ENCODE peak calls at places on chromosome 5, in four cellular contexts. K is GM23338; S is HL-60; O is activated CD8-positive, alpha-beta T cell treated with anti-CD3 and anti-CD28 coated beads for 36 hours. B is an unnamed sample.
A peak's percentile ranks its signal among the peaks of the same experiment; 100 is the strongest.

GRCh38 chr5:132557425-132557805 is 638 bp downstream of the RAD50 start:
- DNase-seq in S (peak; percentile 6), O (peak; percentile 43), K (peak; percentile 69), B (peak; percentile 42)

GRCh38 chr5:76709762-76710161 is 6.2 kb upstream of the F2R start:
- DNase-seq in S (no peak), O (no peak), K (no peak), B (no peak)

GRCh38 chr5:33369470-33370134 is 71.2 kb upstream of the TARS1 start:
- DNase-seq in O (no peak), K (no peak), S (no peak), B (no peak)

GRCh38 chr5:74013222-74013621 is 387.2 kb downstream of the ARHGEF28 start:
- DNase-seq in K (no peak), S (no peak), O (no peak), B (no peak)

GRCh38 chr5:14006823-14007510 is 62.5 kb upstream of the DNAH5 start:
- DNase-seq in O (no peak), S (no peak), K (no peak), B (no peak)

GRCh38 chr5:36944024-36944423 is 67.5 kb downstream of the NIPBL start:
- DNase-seq in S (no peak), K (no peak), O (no peak), B (no peak)

GRCh38 chr5:73443725-73444498 is 4.7 kb downstream of the FOXD1 start:
- DNase-seq in O (no peak), K (peak; percentile 95), S (no peak), B (no peak)

GRCh38 chr5:1760656-1761452 is 38.8 kb downstream of the MRPL36 start:
- DNase-seq in S (no peak), K (no peak), O (no peak), B (no peak)

GRCh38 chr5:56900858-56901578 is 8.4 kb upstream of the SETD9 start:
- DNase-seq in O (peak; percentile 35), S (no peak), K (peak; percentile 63), B (peak; percentile 40)

GRCh38 chr5:169574147-169574646 is 9.4 kb upstream of the SPDL1 start:
- DNase-seq in S (no peak), O (no peak), K (no peak), B (no peak)

GRCh38 chr5:89729623-89730390 is 679.7 kb downstream of the CETN3 start:
- DNase-seq in S (no peak), K (no peak), O (no peak), B (no peak)

GRCh38 chr5:140220032-140220697 is 45.2 kb downstream of the CYSTM1 start:
- DNase-seq in O (no peak), K (no peak), S (no peak), B (no peak)

GRCh38 chr5:141782991-141783598 is 95.1 kb downstream of the PCDH1 start:
- DNase-seq in S (no peak), K (no peak), O (no peak), B (no peak)

GRCh38 chr5:135332519-135333150 is 66.4 kb downstream of the MACROH2A1 start:
- DNase-seq in S (no peak), K (peak; percentile 86), O (no peak), B (peak; percentile 75)

GRCh38 chr5:179459771-179460170 is 90.6 kb upstream of the RUFY1 start:
- DNase-seq in K (no peak), O (no peak), S (no peak), B (no peak)

GRCh38 chr5:171984748-171985419 is 21.6 kb downstream of the FBXW11 start:
- DNase-seq in K (no peak), S (no peak), O (peak; percentile 67), B (no peak)

GRCh38 chr5:1006656-1007071 is 1.9 kb upstream of the NKD2 start:
- DNase-seq in S (no peak), O (no peak), K (no peak), B (peak; percentile 45)

GRCh38 chr5:73256462-73257260 is 83.7 kb downstream of the TMEM174 start:
- DNase-seq in O (no peak), K (no peak), S (no peak), B (no peak)

GRCh38 chr5:45376463-45376862 is 319.7 kb downstream of the HCN1 start:
- DNase-seq in K (no peak), O (no peak), S (no peak), B (no peak)

GRCh38 chr5:44935262-44935661 is 126.5 kb downstream of the MRPS30 start:
- DNase-seq in O (no peak), S (no peak), K (peak; percentile 91), B (no peak)

GRCh38 chr5:59485629-59486439 is 407.7 kb downstream of the PDE4D start:
- DNase-seq in S (no peak), O (no peak), K (no peak), B (no peak)

GRCh38 chr5:119255571-119256356 is 100.1 kb upstream of the TNFAIP8 start:
- DNase-seq in S (no peak), O (peak; percentile 30), K (peak; percentile 90), B (peak; percentile 13)

GRCh38 chr5:36690041-36690941 is 83.9 kb downstream of the SLC1A3 start:
- DNase-seq in S (peak; percentile 68), K (peak; percentile 96), O (peak; percentile 79), B (peak; percentile 92)

GRCh38 chr5:154236459-154237375 is 46.2 kb downstream of the GALNT10 start:
- DNase-seq in S (no peak), O (peak; percentile 40), K (peak; percentile 19), B (peak; percentile 23)

GRCh38 chr5:147400076-147400809 is 109.6 kb downstream of the DPYSL3 start:
- DNase-seq in S (no peak), K (no peak), O (no peak), B (no peak)

GRCh38 chr5:172788771-172789686 is 18.0 kb upstream of the DUSP1 start:
- DNase-seq in S (no peak), K (no peak), O (no peak), B (no peak)

GRCh38 chr5:122129332-122129731 is at the start of gene ZNF474:
- DNase-seq in S (no peak), O (no peak), K (peak; percentile 94), B (no peak)

GRCh38 chr5:71830626-71831539 is 111.8 kb downstream of the CARTPT start:
- DNase-seq in K (peak; percentile 32), S (no peak), O (no peak), B (no peak)

GRCh38 chr5:41115281-41115680 is 44.1 kb upstream of the MROH2B start:
- DNase-seq in O (no peak), S (no peak), K (peak; percentile 2), B (no peak)

GRCh38 chr5:64229163-64229774 is 63.6 kb downstream of the RNF180 start:
- DNase-seq in O (no peak), K (peak; percentile 77), S (no peak), B (peak; percentile 69)
- TF ChIP-seq CTCF in O (peak; percentile 77), K (peak; percentile 86), S (no peak), B (peak; percentile 27)

GRCh38 chr5:150640311-150641005 is at the start of gene SYNPO:
- DNase-seq in K (no peak), S (peak; percentile 24), O (no peak), B (no peak)
- TF ChIP-seq CTCF in K (no peak), S (no peak), O (no peak), B (no peak)

DNA sequence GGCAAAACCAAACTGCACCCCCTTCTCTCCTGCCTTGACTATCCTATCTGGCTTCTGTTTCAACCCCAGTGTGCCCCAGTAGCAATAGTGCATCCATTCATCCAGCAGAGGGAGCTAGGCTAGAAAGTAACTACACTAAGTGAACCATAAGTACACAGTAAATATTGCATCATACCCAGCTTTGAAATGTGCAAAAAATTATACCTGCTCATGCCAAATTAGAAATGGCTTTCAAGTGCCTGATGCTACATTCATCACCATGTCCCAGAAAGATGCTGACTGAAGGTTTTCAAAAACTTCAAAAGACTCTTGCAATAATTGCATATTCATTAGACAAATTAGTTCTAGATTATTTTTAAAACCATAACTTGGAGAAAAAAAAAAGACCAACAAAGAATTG is 153.5 kb downstream of the PRELID2 start:
- DNase-seq in O (peak; percentile 63), K (peak; percentile 79), S (peak; percentile 50), B (peak; percentile 49)
- TF ChIP-seq CTCF in O (peak; percentile 56), K (peak; percentile 90), S (peak; percentile 76), B (peak; percentile 61)

GRCh38 chr5:145680169-145680568 is 155.0 kb downstream of the PRELID2 start:
- DNase-seq in S (no peak), K (peak; percentile 72), O (no peak), B (no peak)
- TF ChIP-seq CTCF in S (peak; percentile 19), K (peak; percentile 69), O (no peak), B (no peak)

GRCh38 chr5:103487253-103487652 is 75.3 kb downstream of the NUDT12 start:
- DNase-seq in K (no peak), S (no peak), O (no peak), B (no peak)
- TF ChIP-seq CTCF in K (no peak), S (no peak), O (no peak), B (no peak)

GRCh38 chr5:58481828-58482227 is 9.4 kb upstream of the GAPT start:
- DNase-seq in K (no peak), O (no peak), S (no peak), B (no peak)

GRCh38 chr5:58475404-58475803 is 15.5 kb upstream of the PLK2 start:
- DNase-seq in O (no peak), K (no peak), S (no peak), B (no peak)

GRCh38 chr5:58482536-58482935 is 8.7 kb upstream of the GAPT start:
- DNase-seq in S (no peak), K (no peak), O (no peak), B (no peak)

GRCh38 chr5:58481066-58481676 is 10.1 kb upstream of the GAPT start:
- DNase-seq in S (no peak), K (no peak), O (no peak), B (no peak)

DNA sequence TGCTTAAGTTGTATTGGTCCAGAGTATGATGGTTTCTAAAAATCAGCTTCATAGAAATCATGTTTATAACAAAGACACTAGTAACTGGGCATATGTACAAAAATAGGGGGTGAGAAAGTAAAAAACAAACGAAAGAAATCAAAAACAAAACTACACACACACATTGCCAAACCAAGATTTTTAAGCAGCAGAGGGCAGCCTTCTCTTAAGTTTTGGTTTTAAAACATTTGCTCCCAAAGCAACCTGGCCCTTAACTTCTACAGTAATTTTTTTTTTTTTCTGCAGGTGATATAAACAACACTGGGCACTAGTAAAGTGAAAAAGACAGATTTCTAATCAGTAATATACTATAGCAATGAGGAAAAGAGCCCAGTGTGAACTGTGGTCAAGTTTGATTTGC is 13.5 kb upstream of the GAPT start:
- DNase-seq in O (no peak), S (no peak), K (peak; percentile 37), B (no peak)
- TF ChIP-seq CTCF in O (no peak), S (no peak), K (peak; percentile 61), B (no peak)

GRCh38 chr5:99911971-99912370 is 623.2 kb upstream of the FAM174A start:
- DNase-seq in S (no peak), K (peak; percentile 35), O (no peak), B (no peak)
- TF ChIP-seq CTCF in S (no peak), K (peak; percentile 45), O (no peak), B (no peak)

DNA sequence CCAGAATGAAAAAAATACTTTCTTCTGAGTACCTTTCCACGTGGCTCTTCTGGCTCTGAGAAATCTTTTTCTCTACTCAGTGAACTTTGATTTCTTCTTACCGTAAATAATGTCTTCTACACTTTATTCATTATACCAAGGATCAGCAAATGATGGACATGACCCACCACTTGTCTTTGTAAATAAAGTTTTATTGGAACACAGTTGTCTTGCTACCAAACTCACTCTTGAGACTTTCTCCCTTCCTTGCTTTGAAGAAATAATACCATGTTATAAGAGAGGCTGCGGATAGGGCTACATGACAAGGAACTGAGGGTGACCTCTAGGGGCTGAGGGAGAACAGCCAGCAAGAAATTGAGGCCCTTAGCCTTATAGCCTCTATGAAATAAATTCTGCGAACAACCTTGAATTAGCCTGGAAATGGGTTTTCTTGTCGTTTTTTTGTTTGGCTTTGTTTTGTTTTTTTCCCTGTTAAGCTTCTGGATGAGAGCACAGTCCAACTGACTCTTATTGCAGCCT is 212.5 kb downstream of the COMMD10 start:
- DNase-seq in K (peak; percentile 57), S (no peak), O (no peak), B (no peak)
- TF ChIP-seq CTCF in K (peak; percentile 57), S (no peak), O (no peak), B (no peak)

B was measured in GM20000.